ENCODE peak calls at places on chromosomes 16 and 17, in nine cellular contexts. S is sciatic nerve; Q is stomach; M is HEK293T; O is AG09319; X is tibial artery; K is stimulated activated CD8-positive, alpha-beta memory T cell treated with anti-CD3 and anti-CD28 coated beads, Interleukin-4, amount 100 ng/mL, for 48 hours; A is T-helper 17 cell; Y is pancreas. H is an unnamed sample.

GRCh38 chr17:39867891-39868553 is at the start of gene ZPBP2:
- DNase-seq in A (no peak), M (no peak), K (peak), S (no peak), Y (no peak), Q (no peak), X (no peak), O (no peak), H (no peak)

GRCh38 chr16:60041671-60042070 is 1307.6 kb upstream of the GOT2 start:
- DNase-seq in Q (no peak), M (no peak), A (no peak), S (no peak), Y (no peak), O (no peak), K (no peak), X (no peak), H (no peak)

GRCh38 chr17:19248923-19249574 is 11.9 kb downstream of the EPN2 start:
- DNase-seq in Q (no peak), O (peak), K (no peak), S (peak), Y (no peak), M (no peak), X (peak), A (no peak), H (peak)

GRCh38 chr17:6919158-6919557 is 76.7 kb upstream of the ALOX12 start:
- DNase-seq in Y (no peak), X (no peak), K (no peak), A (no peak), O (no peak), M (no peak), Q (no peak), S (no peak), H (no peak)

GRCh38 chr17:78697122-78697845 is 84.8 kb downstream of the CYTH1 start:
- DNase-seq in Q (no peak), X (no peak), S (peak), A (no peak), O (no peak), M (no peak), Y (no peak), K (no peak), H (no peak)

GRCh38 chr16:50457979-50458461 is 89.2 kb upstream of the BRD7 start:
- DNase-seq in A (no peak), Y (no peak), X (no peak), S (no peak), K (no peak), M (no peak), Q (no peak), O (no peak), H (no peak)

GRCh38 chr16:4911831-4912422 is 25.0 kb downstream of the PPL start:
- DNase-seq in M (no peak), O (peak), K (no peak), X (no peak), Q (no peak), A (no peak), S (no peak), Y (no peak), H (peak)

GRCh38 chr16:68800257-68800875 is 43.0 kb upstream of the TANGO6 start:
- DNase-seq in A (no peak), S (peak), K (peak), Y (peak), O (peak), Q (peak), M (peak), X (no peak), H (peak)

GRCh38 chr17:60959011-60959410 is 281.4 kb downstream of the BCAS3 start:
- DNase-seq in S (no peak), K (no peak), Y (no peak), A (no peak), M (no peak), O (no peak), X (no peak), Q (no peak), H (no peak)

GRCh38 chr17:50152736-50153135 is 2.3 kb upstream of the PPP1R9B start:
- DNase-seq in A (no peak), Q (no peak), M (no peak), X (no peak), Y (no peak), K (no peak), O (no peak), S (no peak), H (no peak)

GRCh38 chr16:424623-425081 is 797 bp upstream of the RAB11FIP3 start:
- DNase-seq in Y (peak), A (no peak), M (no peak), Q (peak), S (no peak), O (no peak), K (no peak), X (peak), H (no peak)

GRCh38 chr16:69338557-69339288 is 641 bp downstream of the COG8 start:
- DNase-seq in O (no peak), K (peak), Y (no peak), Q (no peak), S (no peak), M (no peak), A (no peak), X (peak), H (no peak)

GRCh38 chr16:20911361-20911760 is 10.8 kb downstream of the LYRM1 start:
- DNase-seq in Q (no peak), M (no peak), A (no peak), O (no peak), Y (no peak), X (no peak), S (no peak), K (no peak), H (no peak)

GRCh38 chr17:49703557-49704277 is 4.0 kb downstream of the SLC35B1 start:
- DNase-seq in X (no peak), Q (no peak), A (no peak), Y (no peak), O (no peak), S (no peak), K (no peak), M (peak), H (peak)

H was measured in hepatic stellate cell.